ENCODE peak calls at places on chromosomes 4 and X, in five cellular contexts. D is HepG2, W is K562, N is SK-N-SH, J is GM12878. A is an unnamed sample.

GRCh38 chr4:48909697-48910096 is 3.1 kb upstream of the OCIAD2 start:
- DNase-seq in D (no peak), W (no peak), N (peak), J (no peak), A (peak)

GRCh38 chr4:91288702-91289311 is 1015.0 kb upstream of the GRID2 start:
- DNase-seq in D (no peak), W (no peak), N (no peak), J (no peak), A (no peak)

GRCh38 chrX:24306430-24306829 is 7.4 kb downstream of the SUPT20HL2 start:
- DNase-seq in D (peak), W (no peak), N (no peak), J (no peak), A (no peak)

GRCh38 chr4:107423677-107424405 is 296.2 kb downstream of the PAPSS1 start:
- DNase-seq in D (no peak), W (no peak), N (no peak), J (no peak), A (no peak)

GRCh38 chr4:84498203-84499026 is 677 bp downstream of the NKX6-1 start:
- DNase-seq in D (no peak), W (no peak), N (peak), J (no peak), A (peak)

GRCh38 chr4:153344131-153345010 is at the start of gene MND1:
- DNase-seq in D (peak), W (peak), N (peak), J (no peak), A (peak)

GRCh38 chr4:140343303-140343702 is 30.1 kb upstream of the SCOC start:
- DNase-seq in D (no peak), W (no peak), N (no peak), J (no peak), A (no peak)

GRCh38 chr4:48664938-48665337 is 115.1 kb downstream of the FRYL start:
- DNase-seq in D (no peak), W (no peak), N (no peak), J (no peak), A (no peak)

GRCh38 chr4:2101346-2102044 is 42.4 kb downstream of the NAT8L start:
- DNase-seq in D (no peak), W (no peak), N (no peak), J (no peak), A (no peak)

GRCh38 chr4:24054910-24055309 is 165.1 kb upstream of the PPARGC1A start:
- DNase-seq in D (no peak), W (no peak), N (no peak), J (no peak), A (no peak)

GRCh38 chr4:8697826-8698225 is 105.3 kb downstream of the CPZ start:
- DNase-seq in D (no peak), W (no peak), N (no peak), J (no peak), A (no peak)

GRCh38 chr4:102541708-102542107 is 40.5 kb downstream of the NFKB1 start:
- DNase-seq in D (no peak), W (no peak), N (no peak), J (no peak), A (no peak)

GRCh38 chr4:8911311-8912088 is 39.9 kb upstream of the HMX1 start:
- DNase-seq in D (no peak), W (no peak), N (peak), J (no peak), A (no peak)

GRCh38 chrX:115491766-115492165 is 69.2 kb upstream of the PLS3 start:
- DNase-seq in D (no peak), W (no peak), N (no peak), J (no peak), A (no peak)

GRCh38 chr4:879730-880079 is 52.4 kb downstream of the GAK start:
- DNase-seq in D (no peak), W (no peak), N (no peak), J (peak), A (no peak)

GRCh38 chr4:7387925-7388324 is 46.8 kb downstream of the PSAPL1 start:
- DNase-seq in D (no peak), W (no peak), N (no peak), J (no peak), A (no peak)

GRCh38 chrX:49192722-49193328 is 6.7 kb upstream of the PRICKLE3 start:
- DNase-seq in D (no peak), W (peak), N (no peak), J (no peak), A (peak)

GRCh38 chr4:152850377-152850776 is 70.6 kb downstream of the ARFIP1 start:
- DNase-seq in D (peak), W (no peak), N (no peak), J (peak), A (no peak)

GRCh38 chrX:97860206-97860605 is 976.5 kb downstream of the RPA4 start:
- DNase-seq in D (no peak), W (no peak), N (no peak), J (no peak), A (no peak)

GRCh38 chrX:20265221-20265725 is 1.4 kb downstream of the RPS6KA3 start:
- DNase-seq in D (peak), W (peak), N (peak), J (no peak), A (peak)
- TF ChIP-seq FOXM1 in D (no peak), W (no peak), N (no peak), J (no peak), A (no peak)

GRCh38 chrX:47177079-47177478 is 16.6 kb upstream of the UBA1 start:
- DNase-seq in D (no peak), W (no peak), N (no peak), J (no peak), A (no peak)
- TF ChIP-seq FOXM1 in D (no peak), W (no peak), N (no peak), J (no peak), A (no peak)

DNA sequence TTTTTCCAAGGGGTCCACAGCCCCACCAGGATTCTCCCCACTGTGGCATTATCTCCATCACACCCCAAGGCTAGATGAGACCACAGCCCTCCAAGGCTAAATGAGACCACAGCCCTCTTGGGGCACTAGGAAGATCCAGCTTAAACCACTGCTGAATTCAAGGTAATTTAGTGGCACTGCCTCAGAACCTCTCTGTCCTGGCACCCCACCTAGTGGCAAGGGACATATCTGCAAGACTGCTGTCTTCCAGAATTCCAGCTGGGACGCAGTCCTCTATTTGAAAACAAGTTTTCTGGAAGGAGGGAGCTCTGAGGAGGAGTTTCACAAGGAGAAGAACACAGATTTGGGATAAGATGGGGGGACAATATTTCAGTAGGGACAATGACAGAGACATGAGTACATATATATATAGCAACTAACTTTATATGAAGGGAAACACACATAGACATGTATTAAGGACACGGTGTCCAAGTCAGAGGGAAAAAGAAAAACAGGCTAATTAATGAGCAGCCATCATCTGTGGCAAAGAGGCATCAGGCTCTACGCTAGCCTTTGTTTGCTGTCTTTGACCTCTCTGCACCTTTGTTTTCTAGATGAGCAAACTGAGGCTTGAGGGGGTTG is 9.3 kb downstream of the CETN2 start:
- DNase-seq in D (peak), W (peak), N (peak), J (no peak), A (peak)
- TF ChIP-seq FOXM1 in D (no peak), W (no peak), N (no peak), J (no peak), A (no peak)

GRCh38 chrX:55057691-55058249 is 17.1 kb upstream of the PAGE2B start:
- DNase-seq in D (peak), W (peak), N (peak), J (no peak), A (peak)
- TF ChIP-seq FOXM1 in D (no peak), W (no peak), N (no peak), J (no peak), A (no peak)

DNA sequence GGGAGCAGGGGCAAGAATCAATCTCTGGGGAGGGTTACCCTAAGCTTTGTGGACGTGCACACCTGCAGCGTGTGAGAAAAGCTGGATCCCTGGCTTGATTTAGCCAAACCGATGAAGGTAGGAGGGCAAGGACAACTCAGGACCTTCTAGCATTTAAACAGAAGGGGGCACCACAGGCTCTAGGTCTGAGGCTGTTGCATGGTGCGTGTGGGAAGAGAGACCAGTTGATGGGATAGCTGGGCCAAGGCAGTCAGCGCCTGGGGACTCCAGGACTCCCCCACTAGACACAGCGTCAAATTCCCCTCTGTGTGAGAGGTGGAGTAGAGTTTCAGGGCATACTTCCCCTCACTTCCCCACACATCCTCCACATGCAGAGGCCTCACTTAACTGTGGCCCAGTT is 4.3 kb downstream of the GABRQ start:
- DNase-seq in D (no peak), W (peak), N (peak), J (no peak), A (peak)
- TF ChIP-seq FOXM1 in D (no peak), W (no peak), N (no peak), J (no peak), A (no peak)

GRCh38 chr4:64721106-64721505 is 311.9 kb upstream of the TECRL start:
- DNase-seq in D (no peak), W (no peak), N (no peak), J (no peak), A (no peak)

GRCh38 chr4:64713256-64713840 is 304.1 kb upstream of the TECRL start:
- DNase-seq in D (peak), W (peak), N (peak), J (no peak), A (peak)

GRCh38 chr4:64715741-64716140 is 306.5 kb upstream of the TECRL start:
- DNase-seq in D (no peak), W (no peak), N (no peak), J (no peak), A (no peak)

DNA sequence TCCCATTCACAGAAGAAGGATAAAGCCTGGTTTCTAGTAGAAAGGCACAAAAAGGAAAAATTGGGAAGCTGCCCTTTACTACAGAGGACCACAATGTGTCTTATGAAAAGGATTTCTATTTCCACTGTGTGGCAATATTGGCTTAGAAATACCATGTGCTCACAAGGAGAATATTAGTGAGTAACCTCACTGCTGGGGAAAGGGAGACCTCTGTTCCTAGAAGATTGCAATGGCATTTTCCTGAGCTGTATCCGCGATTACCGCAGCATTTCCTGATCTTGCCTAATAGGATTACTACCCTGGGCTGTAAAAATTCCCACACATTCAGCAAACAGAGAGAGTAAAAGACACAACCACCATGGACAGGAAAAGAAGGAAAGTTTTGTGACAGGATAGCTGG is 308.8 kb upstream of the TECRL start:
- DNase-seq in D (no peak), W (no peak), N (no peak), J (no peak), A (no peak)
- TF ChIP-seq FOXM1 in D (no peak), W (no peak), N (no peak), J (no peak), A (no peak)

A was measured in HEK293T.